ENCODE peak calls at places on chromosomes 1 and 21, in six cellular contexts. W, S, P, J, V and C are unnamed samples. For H3K4me1, the result is how much of the 10 kb centered on the place peaks cover.

GRCh38 chr1:240682843-240683242 is 70.9 kb upstream of the GREM2 start:
- DNase-seq in W (no peak), S (no peak), P (no peak), J (no peak), V (no peak), C (no peak)

GRCh38 chr1:156160000-156160743 is 6.8 kb downstream of the SEMA4A start:
- DNase-seq in W (no peak), S (no peak), P (no peak), J (no peak), V (no peak), C (peak)

GRCh38 chr1:158037876-158038359 is 44.5 kb downstream of the KIRREL1 start:
- DNase-seq in W (no peak), S (no peak), P (no peak), J (no peak), V (no peak), C (no peak)

GRCh38 chr1:189693140-189693539 is 784.5 kb downstream of the BRINP3 start:
- DNase-seq in W (no peak), S (no peak), P (no peak), J (no peak), V (no peak), C (no peak)

GRCh38 chr1:182811975-182812727 is 22.6 kb downstream of the NPL start:
- DNase-seq in W (no peak), S (no peak), P (no peak), J (no peak), V (no peak), C (peak)

GRCh38 chr1:2279210-2279639 is 51.1 kb downstream of the SKI start:
- DNase-seq in W (no peak), S (no peak), P (no peak), J (no peak), V (no peak), C (peak)

GRCh38 chr1:82152356-82153281 is 351.9 kb downstream of the ADGRL2 start:
- DNase-seq in W (no peak), S (no peak), P (no peak), J (peak), V (no peak), C (no peak)

GRCh38 chr1:67572594-67573221 is 112.3 kb upstream of the GADD45A start:
- DNase-seq in W (no peak), S (no peak), P (no peak), J (no peak), V (no peak), C (no peak)

GRCh38 chr21:31732891-31733520 is 1.1 kb upstream of the SCAF4 start:
- DNase-seq in W (peak), S (no peak), P (peak), J (no peak), V (peak), C (peak)

GRCh38 chr1:182752077-182752826 is 37.3 kb upstream of the NPL start:
- DNase-seq in W (no peak), S (no peak), P (no peak), J (no peak), V (no peak), C (no peak)

GRCh38 chr1:66244429-66244828 is 289.5 kb upstream of the SGIP1 start:
- DNase-seq in W (no peak), S (no peak), P (peak), J (no peak), V (no peak), C (no peak)

GRCh38 chr1:160260436-160261382 is 1.6 kb downstream of the DCAF8 start:
- DNase-seq in W (peak), S (no peak), P (no peak), J (no peak), V (peak), C (peak)

GRCh38 chr1:167566766-167567165 is 13.2 kb upstream of the CREG1 start:
- DNase-seq in W (no peak), S (no peak), P (no peak), J (no peak), V (no peak), C (no peak)

GRCh38 chr1:6489799-6490180 is 1.7 kb downstream of the PLEKHG5 start:
- DNase-seq in W (peak), S (peak), P (peak), J (peak), V (peak), C (peak)

GRCh38 chr1:32197837-32198236 is 2.6 kb upstream of the CCDC28B start:
- DNase-seq in W (no peak), S (no peak), P (no peak), J (no peak), V (no peak), C (no peak)

GRCh38 chr1:61865646-61866220 is 123.5 kb downstream of the PATJ start:
- DNase-seq in W (no peak), S (no peak), P (peak), J (no peak), V (no peak), C (no peak)

GRCh38 chr1:89758127-89758526 is 62.7 kb upstream of the LRRC8D start:
- DNase-seq in W (no peak), S (no peak), P (peak), J (no peak), V (no peak), C (no peak)

GRCh38 chr1:34907487-34908090 is 21.9 kb downstream of the DLGAP3 start:
- DNase-seq in W (peak), S (no peak), P (no peak), J (no peak), V (no peak), C (peak)

GRCh38 chr1:24084050-24084449 is 27.9 kb downstream of the MYOM3 start:
- DNase-seq in W (no peak), S (no peak), P (no peak), J (no peak), V (no peak), C (no peak)
- H3K4me1 ChIP-seq in W (under half), S (under half), P (under half), J (under half), V (under half), C (under half)

GRCh38 chr1:63034256-63034655 is 250.3 kb downstream of the ATG4C start:
- DNase-seq in W (no peak), S (no peak), P (no peak), J (no peak), V (no peak), C (no peak)

GRCh38 chr1:63033211-63033610 is 249.3 kb downstream of the ATG4C start:
- DNase-seq in W (peak), S (no peak), P (no peak), J (no peak), V (no peak), C (peak)

GRCh38 chr1:63027176-63027575 is 243.2 kb downstream of the ATG4C start:
- DNase-seq in W (no peak), S (no peak), P (no peak), J (no peak), V (no peak), C (no peak)

DNA sequence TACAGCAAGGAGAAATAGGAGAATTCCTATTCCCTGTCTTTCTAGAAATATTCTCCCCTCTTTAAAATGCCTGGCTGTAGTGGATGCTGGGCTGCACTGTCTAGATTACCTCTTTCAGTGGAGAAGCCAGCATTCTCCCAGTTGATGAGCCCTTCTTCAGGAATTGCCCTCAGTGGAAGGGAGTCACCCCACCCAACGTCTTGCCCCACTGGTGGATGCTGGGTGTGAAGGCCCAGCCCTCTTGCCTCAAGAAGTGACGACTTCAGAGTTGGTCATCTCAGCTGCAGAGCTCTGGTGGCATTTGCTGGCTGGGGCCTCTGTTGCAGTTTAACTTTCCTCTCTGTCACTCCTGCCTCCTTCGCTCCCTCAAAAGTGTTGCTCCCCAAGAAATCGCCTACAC is 248.2 kb downstream of the ATG4C start:
- DNase-seq in W (no peak), S (no peak), P (no peak), J (no peak), V (no peak), C (no peak)
- TF ChIP-seq REST in W (no peak), S (no peak), P (no peak), J (no peak), V (no peak), C (no peak)

GRCh38 chr21:45365608-45366241 is 39.2 kb upstream of the COL18A1 start:
- DNase-seq in W (no peak), S (peak), P (no peak), J (no peak), V (peak), C (peak)

GRCh38 chr21:45367402-45368351 is 37.3 kb upstream of the COL18A1 start:
- DNase-seq in W (no peak), S (no peak), P (peak), J (no peak), V (peak), C (no peak)

GRCh38 chr21:45366476-45366875 is 38.5 kb upstream of the COL18A1 start:
- DNase-seq in W (no peak), S (no peak), P (no peak), J (no peak), V (no peak), C (no peak)

GRCh38 chr21:45365186-45365607 is 39.8 kb upstream of the COL18A1 start:
- DNase-seq in W (no peak), S (no peak), P (no peak), J (no peak), V (no peak), C (no peak)

GRCh38 chr21:45366931-45367401 is 38.0 kb upstream of the COL18A1 start:
- DNase-seq in W (peak), S (no peak), P (peak), J (no peak), V (peak), C (no peak)
- H2AFZ ChIP-seq in W (peak), S (no peak), P (no peak), J (no peak), V (no peak), C (no peak)

GRCh38 chr1:214933375-214933774 is 149.2 kb upstream of the KCNK2 start:
- DNase-seq in W (no peak), S (no peak), P (no peak), J (no peak), V (no peak), C (no peak)
- H3K4me1 ChIP-seq in W (under half), S (under half), P (under half), J (under half), V (under half), C (under half)

GRCh38 chr1:151008244-151009205 is at the start of gene PRUNE1:
- DNase-seq in W (peak), S (peak), P (peak), J (peak), V (peak), C (peak)

GRCh38 chr1:151007853-151008243 is 401 bp upstream of the PRUNE1 start:
- DNase-seq in W (no peak), S (no peak), P (no peak), J (no peak), V (no peak), C (peak)

GRCh38 chr1:151009206-151009587 is 948 bp downstream of the PRUNE1 start:
- DNase-seq in W (peak), S (no peak), P (no peak), J (no peak), V (no peak), C (no peak)

GRCh38 chr1:151005729-151006330 is 872 bp downstream of the MINDY1 start:
- DNase-seq in W (no peak), S (no peak), P (no peak), J (no peak), V (no peak), C (no peak)

GRCh38 chr1:151006331-151007052 is at the start of gene MINDY1:
- DNase-seq in W (peak), S (peak), P (peak), J (peak), V (peak), C (peak)
- TF ChIP-seq REST in W (peak), S (no peak), P (peak), J (no peak), V (peak), C (peak)

DNA sequence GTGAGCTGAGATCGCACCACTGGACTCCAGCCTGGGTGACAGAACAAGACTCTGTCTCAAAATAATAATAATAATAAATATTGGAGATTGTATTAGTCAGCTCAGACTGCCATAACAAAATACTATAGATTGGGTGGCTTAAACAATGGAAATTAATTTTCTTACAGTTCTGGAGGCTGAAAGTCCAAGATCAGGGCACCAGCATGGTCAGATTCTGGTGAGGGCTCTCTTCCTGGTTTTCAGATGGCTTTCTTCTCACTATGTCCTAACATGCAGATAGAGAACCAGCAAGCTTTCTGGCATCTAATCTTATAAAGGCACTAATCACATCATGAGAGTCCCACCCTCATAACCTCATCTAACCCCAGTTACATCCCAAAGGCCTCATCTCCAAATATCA is 23.2 kb upstream of the DDAH1 start:
- DNase-seq in W (no peak), S (no peak), P (no peak), J (no peak), V (no peak), C (no peak)
- H2AFZ ChIP-seq in W (no peak), S (no peak), P (no peak), J (no peak), V (no peak), C (no peak)

DNA sequence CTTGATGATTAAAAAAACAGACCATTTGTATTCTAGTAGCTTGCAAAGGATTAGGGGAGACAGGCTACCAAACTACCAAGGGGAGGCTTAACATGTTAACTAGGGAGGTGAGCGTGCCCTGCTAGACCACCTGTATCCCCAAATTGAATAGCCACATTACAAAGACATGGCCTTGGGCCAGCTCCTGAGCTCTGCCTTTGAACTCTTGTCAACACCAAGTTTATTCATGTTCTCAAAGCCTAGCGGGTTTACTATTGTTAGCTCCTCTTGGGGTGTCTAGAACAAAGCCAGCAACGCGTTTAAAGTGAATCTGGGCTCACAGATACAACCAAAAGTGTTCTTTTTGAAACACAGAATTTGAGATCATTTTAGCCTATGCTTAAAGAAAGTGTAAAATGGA is 36.3 kb downstream of the SMYD2 start:
- DNase-seq in W (no peak), S (no peak), P (no peak), J (no peak), V (peak), C (peak)
- H3K4me1 ChIP-seq in W (under half), S (under half), P (under half), J (under half), V (under half), C (under half)

GRCh38 chr1:29591601-29592260 is 355.4 kb downstream of the PTPRU start:
- DNase-seq in W (no peak), S (no peak), P (no peak), J (no peak), V (no peak), C (no peak)
- TF ChIP-seq REST in W (no peak), S (no peak), P (no peak), J (no peak), V (no peak), C (no peak)

GRCh38 chr1:23556661-23557470 is 2.4 kb downstream of the ID3 start:
- DNase-seq in W (no peak), S (peak), P (no peak), J (no peak), V (peak), C (peak)

GRCh38 chr1:23558140-23558871 is 995 bp downstream of the ID3 start:
- DNase-seq in W (peak), S (peak), P (peak), J (no peak), V (peak), C (peak)

GRCh38 chr1:23558872-23559135 is 497 bp downstream of the ID3 start:
- DNase-seq in W (peak), S (no peak), P (no peak), J (no peak), V (no peak), C (no peak)

GRCh38 chr1:23555949-23556640 is 3.2 kb downstream of the ID3 start:
- DNase-seq in W (no peak), S (peak), P (no peak), J (no peak), V (peak), C (peak)

GRCh38 chr1:23557471-23558124 is 1.7 kb downstream of the ID3 start:
- DNase-seq in W (no peak), S (no peak), P (no peak), J (no peak), V (no peak), C (no peak)
- H2AFZ ChIP-seq in W (peak), S (no peak), P (no peak), J (no peak), V (no peak), C (no peak)